ENCODE peak calls at places on chromosomes 6 and 20, in ten cellular contexts. One of them, this sample, is unnamed. For H3K4me1, the result is how much of the 10 kb centered on the place peaks cover.

GRCh38 chr6:75775219-75775618 is 26.2 kb downstream of the MYO6 start:
- DNase-seq in cardiac muscle cell: peak
- DNase-seq in kidney: no peak
- DNase-seq in right lobe of liver: no peak
- DNase-seq in stomach: no peak
- DNase-seq in osteoblast: no peak
- DNase-seq in vagina: no peak
- DNase-seq in A673: peak
- DNase-seq in body of pancreas: no peak
- DNase-seq in astrocyte: no peak
- DNase-seq in this sample: no peak

GRCh38 chr6:24864345-24864744 is 65.6 kb upstream of the ARMH2 start:
- DNase-seq in stomach: no peak
- DNase-seq in body of pancreas: no peak
- DNase-seq in vagina: no peak
- DNase-seq in right lobe of liver: no peak
- DNase-seq in cardiac muscle cell: peak
- DNase-seq in A673: peak
- DNase-seq in astrocyte: peak
- DNase-seq in kidney: no peak
- DNase-seq in osteoblast: no peak
- DNase-seq in this sample: no peak

GRCh38 chr20:9981834-9982233 is 53.0 kb upstream of the ANKEF1 start:
- DNase-seq in stomach: no peak
- DNase-seq in right lobe of liver: no peak
- DNase-seq in kidney: no peak
- DNase-seq in astrocyte: peak
- DNase-seq in vagina: no peak
- DNase-seq in body of pancreas: no peak
- DNase-seq in osteoblast: no peak
- DNase-seq in A673: peak
- DNase-seq in cardiac muscle cell: peak
- DNase-seq in this sample: peak

GRCh38 chr6:1872649-1873131 is 263.0 kb downstream of the FOXC1 start:
- DNase-seq in osteoblast: no peak
- DNase-seq in astrocyte: peak
- DNase-seq in kidney: peak
- DNase-seq in stomach: no peak
- DNase-seq in A673: peak
- DNase-seq in vagina: no peak
- DNase-seq in cardiac muscle cell: peak
- DNase-seq in right lobe of liver: no peak
- DNase-seq in body of pancreas: peak
- DNase-seq in this sample: no peak

GRCh38 chr6:10048370-10049297 is 366.2 kb downstream of the TFAP2A start:
- DNase-seq in vagina: no peak
- DNase-seq in kidney: no peak
- DNase-seq in stomach: peak
- DNase-seq in right lobe of liver: no peak
- DNase-seq in body of pancreas: no peak
- DNase-seq in osteoblast: no peak
- DNase-seq in astrocyte: no peak
- DNase-seq in A673: no peak
- DNase-seq in cardiac muscle cell: no peak
- DNase-seq in this sample: no peak

GRCh38 chr20:13395232-13395631 is 174.2 kb downstream of the ISM1 start:
- DNase-seq in vagina: no peak
- DNase-seq in osteoblast: no peak
- DNase-seq in cardiac muscle cell: no peak
- DNase-seq in astrocyte: no peak
- DNase-seq in right lobe of liver: no peak
- DNase-seq in stomach: no peak
- DNase-seq in kidney: no peak
- DNase-seq in A673: no peak
- DNase-seq in body of pancreas: no peak
- DNase-seq in this sample: no peak

GRCh38 chr6:170101281-170102035 is 189.4 kb downstream of the DLL1 start:
- DNase-seq in osteoblast: peak
- DNase-seq in right lobe of liver: no peak
- DNase-seq in astrocyte: no peak
- DNase-seq in vagina: peak
- DNase-seq in A673: no peak
- DNase-seq in kidney: peak
- DNase-seq in body of pancreas: peak
- DNase-seq in stomach: peak
- DNase-seq in cardiac muscle cell: no peak
- DNase-seq in this sample: no peak

GRCh38 chr6:72554203-72554564 is 67.7 kb upstream of the KCNQ5 start:
- DNase-seq in right lobe of liver: no peak
- DNase-seq in cardiac muscle cell: peak
- DNase-seq in A673: no peak
- DNase-seq in stomach: no peak
- DNase-seq in kidney: no peak
- DNase-seq in astrocyte: peak
- DNase-seq in body of pancreas: no peak
- DNase-seq in vagina: no peak
- DNase-seq in osteoblast: peak
- DNase-seq in this sample: no peak

DNA sequence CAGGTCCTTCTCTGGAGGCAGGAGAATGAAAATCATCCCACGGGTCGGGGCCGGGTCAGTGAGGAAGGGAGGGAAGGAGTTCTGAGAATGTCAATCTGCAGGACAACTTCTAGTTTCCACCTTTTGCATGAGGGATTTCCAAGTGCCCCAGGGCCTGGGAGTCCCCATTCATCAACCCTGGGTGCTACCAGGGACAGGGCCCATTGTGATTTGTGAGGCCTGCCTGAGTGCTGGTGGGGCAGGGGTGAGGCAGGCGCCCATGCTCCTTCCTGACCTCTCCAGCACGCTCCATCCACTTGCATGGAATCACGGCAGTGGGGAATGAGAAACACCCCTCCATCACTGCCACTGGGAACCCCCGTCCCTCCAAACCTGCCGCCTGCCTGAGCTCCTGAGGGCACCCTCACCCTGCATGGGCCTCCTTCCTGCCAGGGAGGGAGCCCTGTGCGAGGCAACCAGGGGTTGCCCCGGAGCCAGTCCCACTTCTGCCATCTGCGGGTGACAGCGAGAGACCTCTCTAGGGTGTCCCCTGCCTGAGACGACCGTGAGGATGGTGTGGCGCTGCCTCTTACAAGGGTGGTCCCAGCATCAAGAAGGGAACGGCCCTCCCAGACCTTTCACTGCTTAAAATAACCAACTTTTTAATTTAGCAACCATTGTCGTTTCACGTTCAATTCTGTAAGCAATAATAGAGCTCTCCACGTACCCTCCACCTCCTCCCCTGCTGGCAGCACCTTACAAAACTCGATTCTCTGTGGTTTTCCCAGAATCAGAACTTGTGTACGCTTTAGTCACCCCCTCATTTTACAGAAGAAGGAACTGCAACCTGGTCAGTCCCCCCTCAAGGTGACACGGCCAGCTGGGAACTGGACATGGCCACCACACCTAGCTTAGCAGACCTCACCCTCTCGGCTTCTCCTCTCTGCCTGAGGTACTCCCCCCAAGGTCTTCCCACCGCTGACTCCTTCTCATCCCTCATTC is 28.6 kb downstream of the PMEPA1 start:
- DNase-seq in vagina: no peak
- DNase-seq in A673: no peak
- DNase-seq in osteoblast: no peak
- DNase-seq in right lobe of liver: no peak
- DNase-seq in kidney: no peak
- DNase-seq in astrocyte: no peak
- DNase-seq in cardiac muscle cell: no peak
- DNase-seq in stomach: no peak
- DNase-seq in body of pancreas: no peak
- DNase-seq in this sample: no peak
- H3K4me1 ChIP-seq in vagina: half or more
- H3K4me1 ChIP-seq in A673: under half
- H3K4me1 ChIP-seq in osteoblast: under half
- H3K4me1 ChIP-seq in right lobe of liver: under half
- H3K4me1 ChIP-seq in kidney: under half
- H3K4me1 ChIP-seq in astrocyte: half or more
- H3K4me1 ChIP-seq in cardiac muscle cell: under half
- H3K4me1 ChIP-seq in stomach: half or more
- H3K4me1 ChIP-seq in body of pancreas: under half
- H3K4me1 ChIP-seq in this sample: under half

GRCh38 chr6:43951756-43952675 is 175.2 kb downstream of the MRPL14 start:
- DNase-seq in vagina: peak
- DNase-seq in body of pancreas: no peak
- DNase-seq in kidney: peak
- DNase-seq in osteoblast: no peak
- DNase-seq in A673: no peak
- DNase-seq in astrocyte: peak
- DNase-seq in cardiac muscle cell: no peak
- DNase-seq in stomach: no peak
- DNase-seq in right lobe of liver: no peak
- DNase-seq in this sample: no peak

GRCh38 chr6:43950206-43950605 is 177.0 kb downstream of the MRPL14 start:
- DNase-seq in stomach: no peak
- DNase-seq in right lobe of liver: no peak
- DNase-seq in vagina: peak
- DNase-seq in astrocyte: no peak
- DNase-seq in kidney: peak
- DNase-seq in A673: no peak
- DNase-seq in cardiac muscle cell: no peak
- DNase-seq in body of pancreas: no peak
- DNase-seq in osteoblast: no peak
- DNase-seq in this sample: no peak

GRCh38 chr6:43950731-43951062 is 176.6 kb downstream of the MRPL14 start:
- DNase-seq in right lobe of liver: no peak
- DNase-seq in vagina: peak
- DNase-seq in osteoblast: no peak
- DNase-seq in A673: no peak
- DNase-seq in body of pancreas: no peak
- DNase-seq in kidney: no peak
- DNase-seq in astrocyte: no peak
- DNase-seq in stomach: no peak
- DNase-seq in cardiac muscle cell: no peak
- DNase-seq in this sample: no peak

GRCh38 chr6:43952746-43953145 is 174.5 kb downstream of the MRPL14 start:
- DNase-seq in A673: no peak
- DNase-seq in osteoblast: no peak
- DNase-seq in right lobe of liver: no peak
- DNase-seq in body of pancreas: no peak
- DNase-seq in cardiac muscle cell: no peak
- DNase-seq in stomach: no peak
- DNase-seq in astrocyte: no peak
- DNase-seq in kidney: no peak
- DNase-seq in vagina: peak
- DNase-seq in this sample: peak

GRCh38 chr6:43951063-43951755 is 176.0 kb downstream of the MRPL14 start:
- DNase-seq in A673: no peak
- DNase-seq in vagina: peak
- DNase-seq in right lobe of liver: peak
- DNase-seq in stomach: peak
- DNase-seq in body of pancreas: peak
- DNase-seq in kidney: peak
- DNase-seq in cardiac muscle cell: peak
- DNase-seq in astrocyte: no peak
- DNase-seq in osteoblast: peak
- DNase-seq in this sample: peak
- TF ChIP-seq CTCF in A673: peak
- TF ChIP-seq CTCF in vagina: no peak
- TF ChIP-seq CTCF in right lobe of liver: peak
- TF ChIP-seq CTCF in stomach: no peak
- TF ChIP-seq CTCF in body of pancreas: peak
- TF ChIP-seq CTCF in kidney: peak
- TF ChIP-seq CTCF in cardiac muscle cell: peak
- TF ChIP-seq CTCF in astrocyte: peak
- TF ChIP-seq CTCF in osteoblast: peak
- TF ChIP-seq CTCF in this sample: peak

GRCh38 chr6:16198061-16198705 is 40.2 kb upstream of the GMPR start:
- DNase-seq in vagina: no peak
- DNase-seq in A673: no peak
- DNase-seq in astrocyte: no peak
- DNase-seq in osteoblast: no peak
- DNase-seq in right lobe of liver: no peak
- DNase-seq in cardiac muscle cell: no peak
- DNase-seq in stomach: no peak
- DNase-seq in body of pancreas: no peak
- DNase-seq in kidney: peak
- DNase-seq in this sample: no peak

GRCh38 chr6:16201706-16202105 is 36.7 kb upstream of the GMPR start:
- DNase-seq in cardiac muscle cell: no peak
- DNase-seq in vagina: no peak
- DNase-seq in kidney: no peak
- DNase-seq in A673: no peak
- DNase-seq in stomach: no peak
- DNase-seq in osteoblast: no peak
- DNase-seq in astrocyte: no peak
- DNase-seq in right lobe of liver: no peak
- DNase-seq in body of pancreas: no peak
- DNase-seq in this sample: no peak

GRCh38 chr6:16196958-16197576 is 41.3 kb upstream of the GMPR start:
- DNase-seq in kidney: no peak
- DNase-seq in stomach: no peak
- DNase-seq in right lobe of liver: no peak
- DNase-seq in A673: no peak
- DNase-seq in body of pancreas: no peak
- DNase-seq in vagina: no peak
- DNase-seq in osteoblast: no peak
- DNase-seq in cardiac muscle cell: no peak
- DNase-seq in astrocyte: no peak
- DNase-seq in this sample: no peak

GRCh38 chr6:16199792-16200191 is 38.6 kb upstream of the GMPR start:
- DNase-seq in vagina: no peak
- DNase-seq in cardiac muscle cell: no peak
- DNase-seq in stomach: no peak
- DNase-seq in osteoblast: no peak
- DNase-seq in astrocyte: no peak
- DNase-seq in kidney: no peak
- DNase-seq in A673: no peak
- DNase-seq in body of pancreas: no peak
- DNase-seq in right lobe of liver: no peak
- DNase-seq in this sample: no peak

GRCh38 chr6:16200231-16200941 is 38.0 kb upstream of the GMPR start:
- DNase-seq in stomach: no peak
- DNase-seq in A673: no peak
- DNase-seq in osteoblast: no peak
- DNase-seq in kidney: no peak
- DNase-seq in astrocyte: no peak
- DNase-seq in vagina: no peak
- DNase-seq in right lobe of liver: no peak
- DNase-seq in cardiac muscle cell: no peak
- DNase-seq in body of pancreas: no peak
- DNase-seq in this sample: peak
- H3K4me3 ChIP-seq in stomach: no peak
- H3K4me3 ChIP-seq in A673: no peak
- H3K4me3 ChIP-seq in osteoblast: peak
- H3K4me3 ChIP-seq in kidney: peak
- H3K4me3 ChIP-seq in astrocyte: peak
- H3K4me3 ChIP-seq in vagina: peak
- H3K4me3 ChIP-seq in right lobe of liver: no peak
- H3K4me3 ChIP-seq in cardiac muscle cell: no peak
- H3K4me3 ChIP-seq in body of pancreas: no peak
- H3K4me3 ChIP-seq in this sample: no peak

GRCh38 chr6:159981591-159982245 is 12.8 kb downstream of the IGF2R start:
- DNase-seq in astrocyte: peak
- DNase-seq in kidney: no peak
- DNase-seq in vagina: no peak
- DNase-seq in osteoblast: peak
- DNase-seq in right lobe of liver: peak
- DNase-seq in A673: no peak
- DNase-seq in cardiac muscle cell: peak
- DNase-seq in body of pancreas: peak
- DNase-seq in stomach: peak
- DNase-seq in this sample: peak

GRCh38 chr6:159983641-159984080 is 14.8 kb downstream of the IGF2R start:
- DNase-seq in right lobe of liver: no peak
- DNase-seq in kidney: no peak
- DNase-seq in astrocyte: no peak
- DNase-seq in osteoblast: no peak
- DNase-seq in A673: no peak
- DNase-seq in body of pancreas: no peak
- DNase-seq in vagina: no peak
- DNase-seq in cardiac muscle cell: peak
- DNase-seq in stomach: no peak
- DNase-seq in this sample: no peak

GRCh38 chr6:159985296-159985940 is 16.5 kb downstream of the IGF2R start:
- DNase-seq in cardiac muscle cell: peak
- DNase-seq in A673: no peak
- DNase-seq in right lobe of liver: no peak
- DNase-seq in vagina: no peak
- DNase-seq in osteoblast: no peak
- DNase-seq in kidney: no peak
- DNase-seq in body of pancreas: no peak
- DNase-seq in astrocyte: no peak
- DNase-seq in stomach: no peak
- DNase-seq in this sample: no peak

GRCh38 chr6:159982726-159983506 is 14.0 kb downstream of the IGF2R start:
- DNase-seq in right lobe of liver: peak
- DNase-seq in kidney: no peak
- DNase-seq in stomach: no peak
- DNase-seq in osteoblast: no peak
- DNase-seq in astrocyte: no peak
- DNase-seq in vagina: no peak
- DNase-seq in A673: no peak
- DNase-seq in body of pancreas: no peak
- DNase-seq in cardiac muscle cell: peak
- DNase-seq in this sample: no peak

GRCh38 chr6:159984268-159984786 is 15.4 kb downstream of the IGF2R start:
- DNase-seq in cardiac muscle cell: peak
- DNase-seq in astrocyte: peak
- DNase-seq in vagina: no peak
- DNase-seq in right lobe of liver: no peak
- DNase-seq in body of pancreas: no peak
- DNase-seq in kidney: no peak
- DNase-seq in osteoblast: no peak
- DNase-seq in stomach: no peak
- DNase-seq in A673: no peak
- DNase-seq in this sample: no peak
- H3K4me1 ChIP-seq in cardiac muscle cell: under half
- H3K4me1 ChIP-seq in astrocyte: half or more
- H3K4me1 ChIP-seq in vagina: half or more
- H3K4me1 ChIP-seq in right lobe of liver: under half
- H3K4me1 ChIP-seq in body of pancreas: half or more
- H3K4me1 ChIP-seq in kidney: half or more
- H3K4me1 ChIP-seq in osteoblast: half or more
- H3K4me1 ChIP-seq in stomach: half or more
- H3K4me1 ChIP-seq in A673: under half
- H3K4me1 ChIP-seq in this sample: under half